ENCODE peak calls at places on chromosomes 12 and 14, in six cellular contexts. R, P, T, W, Y and E are unnamed samples.
A peak's percentile ranks its signal among the peaks of the same experiment; 100 is the strongest.

GRCh38 chr14:23061995-23062394 is 4.7 kb upstream of the CDH24 start:
- DNase-seq in R (no peak), P (peak; percentile 36), T (no peak), W (peak; percentile 92), Y (peak; percentile 88), E (peak; percentile 56)

GRCh38 chr12:94145231-94145979 is 3.0 kb upstream of the PLXNC1 start:
- DNase-seq in R (peak; percentile 22), P (no peak), T (no peak), W (no peak), Y (peak; percentile 24), E (no peak)

GRCh38 chr12:116598341-116599284 is 39.4 kb downstream of the MAP1LC3B2 start:
- DNase-seq in R (no peak), P (no peak), T (no peak), W (peak; percentile 40), Y (peak; percentile 51), E (no peak)

GRCh38 chr12:65803253-65803652 is 21.0 kb upstream of the HMGA2 start:
- DNase-seq in R (no peak), P (no peak), T (no peak), W (no peak), Y (no peak), E (no peak)

GRCh38 chr12:19916193-19916498 is 452.2 kb upstream of the PDE3A start:
- DNase-seq in R (no peak), P (no peak), T (no peak), W (no peak), Y (no peak), E (no peak)

GRCh38 chr12:32252199-32253073 is 145.8 kb downstream of the BICD1 start:
- DNase-seq in R (no peak), P (no peak), T (no peak), W (no peak), Y (no peak), E (no peak)

GRCh38 chr14:24430143-24430681 is 458 bp downstream of the KHNYN start:
- DNase-seq in R (peak; percentile 69), P (no peak), T (peak; percentile 95), W (peak; percentile 82), Y (peak; percentile 77), E (peak; percentile 93)

GRCh38 chr12:131092911-131093901 is 139.5 kb downstream of the ADGRD1 start:
- DNase-seq in R (peak; percentile 6), P (peak; percentile 34), T (peak; percentile 69), W (no peak), Y (peak; percentile 6), E (peak; percentile 18)

GRCh38 chr14:49636866-49637265 is 1.8 kb upstream of the DNAAF2 start:
- DNase-seq in R (no peak), P (no peak), T (no peak), W (no peak), Y (no peak), E (no peak)
- H3K4me3 ChIP-seq in R (no peak overlapping the region), P (no peak overlapping the region), T (no peak overlapping the region), W (no peak overlapping the region), Y (no peak overlapping the region), E (no peak overlapping the region)

GRCh38 chr12:129080821-129081220 is 227.5 kb downstream of the GLT1D1 start:
- DNase-seq in R (no peak), P (no peak), T (no peak), W (no peak), Y (no peak), E (no peak)
- H3K9me3 ChIP-seq in R (no peaks in the 10 kb centered on the region), P (no peaks in the 10 kb centered on the region), T (no peaks in the 10 kb centered on the region), W (no peaks in the 10 kb centered on the region), Y (no peaks in the 10 kb centered on the region), E (no peaks in the 10 kb centered on the region)

GRCh38 chr14:101559624-101560533 is 1.4 kb upstream of the DIO3 start:
- DNase-seq in R (no peak), P (no peak), T (peak; percentile 69), W (no peak), Y (peak; percentile 55), E (no peak)
- TF ChIP-seq CTCF in R (peak; percentile 29), P (peak; percentile 39), T (no peak), W (peak; percentile 15), Y (peak; percentile 16), E (peak; percentile 14)

GRCh38 chr14:75443203-75443969 is 15.6 kb downstream of the JDP2 start:
- DNase-seq in R (no peak), P (no peak), T (no peak), W (no peak), Y (no peak), E (no peak)
- H3K4me3 ChIP-seq in R (no peak overlapping the region), P (no peak overlapping the region), T (no peak overlapping the region), W (no peak overlapping the region), Y (no peak overlapping the region), E (no peak overlapping the region)

GRCh38 chr12:132950844-132951535 is 5.1 kb downstream of the ZNF605 start:
- DNase-seq in R (no peak), P (no peak), T (no peak), W (no peak), Y (no peak), E (no peak)
- H3K9me3 ChIP-seq in R (peaks cover 8% of the 10 kb centered on the region), P (peaks cover 70% of the 10 kb centered on the region), T (peaks cover 76% of the 10 kb centered on the region), W (no peaks in the 10 kb centered on the region), Y (no peaks in the 10 kb centered on the region), E (peaks cover 51% of the 10 kb centered on the region)

GRCh38 chr14:76488551-76488950 is 112.6 kb downstream of the ESRRB start:
- DNase-seq in R (no peak), P (no peak), T (peak; percentile 60), W (no peak), Y (no peak), E (no peak)

GRCh38 chr14:76480426-76480825 is 104.5 kb downstream of the ESRRB start:
- DNase-seq in R (peak; percentile 33), P (no peak), T (no peak), W (no peak), Y (no peak), E (no peak)

GRCh38 chr14:76486251-76486743 is 110.4 kb downstream of the ESRRB start:
- DNase-seq in R (peak; percentile 93), P (no peak), T (peak; percentile 25), W (no peak), Y (no peak), E (no peak)

GRCh38 chr14:76489667-76490066 is 113.7 kb downstream of the ESRRB start:
- DNase-seq in R (no peak), P (no peak), T (no peak), W (no peak), Y (no peak), E (no peak)

DNA sequence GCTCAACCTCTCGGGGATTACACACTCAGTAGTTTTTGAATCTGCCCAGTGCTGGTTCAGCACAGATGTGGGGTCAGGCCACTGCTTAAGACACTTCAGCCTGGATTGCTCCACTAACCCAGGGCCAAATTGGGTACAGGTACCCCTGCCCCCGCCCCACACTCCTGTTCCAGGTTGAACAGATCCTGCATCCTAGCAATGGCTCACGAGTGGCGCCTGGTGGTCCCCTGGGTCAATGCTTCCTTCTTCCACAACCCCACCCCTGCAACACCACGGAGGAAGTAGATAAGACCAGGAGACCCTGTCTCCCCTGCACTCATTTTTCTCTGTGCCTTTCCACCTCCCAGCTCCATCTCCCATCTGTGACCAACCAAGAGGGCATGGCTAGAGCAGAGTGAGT is 108.4 kb downstream of the ESRRB start:
- DNase-seq in R (no peak), P (no peak), T (no peak), W (no peak), Y (no peak), E (no peak)
- TF ChIP-seq CTCF in R (peak; percentile 25), P (no peak), T (no peak), W (no peak), Y (no peak), E (no peak)